ENCODE peak calls at places on chromosomes 7 and 10, in six cellular contexts. One of them, this sample, is unnamed.

GRCh38 chr7:91051966-91052365 is 212.3 kb upstream of the FZD1 start:
- DNase-seq in B cell: no peak
- DNase-seq in GM10248: no peak
- DNase-seq in Panc1: no peak
- DNase-seq in fibroblast of pulmonary artery: no peak
- DNase-seq in RWPE1: no peak
- DNase-seq in this sample: no peak

GRCh38 chr7:151252961-151253691 is 4.6 kb upstream of the SMARCD3 start:
- DNase-seq in Panc1: no peak
- DNase-seq in fibroblast of pulmonary artery: no peak
- DNase-seq in B cell: no peak
- DNase-seq in RWPE1: no peak
- DNase-seq in GM10248: no peak
- DNase-seq in this sample: no peak

GRCh38 chr7:149496642-149497391 is 792 bp downstream of the ZNF746 start:
- DNase-seq in fibroblast of pulmonary artery: peak; percentile 33
- DNase-seq in B cell: peak; percentile 46
- DNase-seq in GM10248: peak; percentile 57
- DNase-seq in RWPE1: peak; percentile 7
- DNase-seq in Panc1: no peak
- DNase-seq in this sample: peak; percentile 69

GRCh38 chr7:43756368-43757072 is 2.0 kb upstream of the BLVRA start:
- DNase-seq in RWPE1: no peak
- DNase-seq in Panc1: no peak
- DNase-seq in GM10248: no peak
- DNase-seq in fibroblast of pulmonary artery: peak; percentile 44
- DNase-seq in B cell: no peak
- DNase-seq in this sample: peak; percentile 47

GRCh38 chr10:13659887-13660544 is 73.3 kb downstream of the PRPF18 start:
- DNase-seq in GM10248: peak; percentile 82
- DNase-seq in fibroblast of pulmonary artery: peak; percentile 71
- DNase-seq in B cell: peak; percentile 76
- DNase-seq in Panc1: no peak
- DNase-seq in RWPE1: peak; percentile 68
- DNase-seq in this sample: peak; percentile 88

GRCh38 chr7:49644402-49645166 is 128.9 kb upstream of the VWC2 start:
- DNase-seq in Panc1: no peak
- DNase-seq in GM10248: no peak
- DNase-seq in B cell: no peak
- DNase-seq in RWPE1: no peak
- DNase-seq in fibroblast of pulmonary artery: no peak
- DNase-seq in this sample: no peak

GRCh38 chr7:112462236-112462635 is 12.0 kb downstream of the IFRD1 start:
- DNase-seq in B cell: no peak
- DNase-seq in RWPE1: peak; percentile 62
- DNase-seq in GM10248: no peak
- DNase-seq in fibroblast of pulmonary artery: peak; percentile 99
- DNase-seq in Panc1: no peak
- DNase-seq in this sample: no peak

GRCh38 chr10:82211331-82211730 is 336.3 kb downstream of the NRG3 start:
- DNase-seq in GM10248: no peak
- DNase-seq in fibroblast of pulmonary artery: peak; percentile 54
- DNase-seq in Panc1: no peak
- DNase-seq in RWPE1: no peak
- DNase-seq in B cell: no peak
- DNase-seq in this sample: no peak

GRCh38 chr10:60978287-60979115 is 34.5 kb upstream of the RHOBTB1 start:
- DNase-seq in Panc1: no peak
- DNase-seq in fibroblast of pulmonary artery: peak; percentile 23
- DNase-seq in B cell: no peak
- DNase-seq in RWPE1: peak; percentile 76
- DNase-seq in GM10248: no peak
- DNase-seq in this sample: no peak

GRCh38 chr10:104284783-104285182 is 15.8 kb downstream of the GSTO2 start:
- DNase-seq in fibroblast of pulmonary artery: no peak
- DNase-seq in B cell: no peak
- DNase-seq in Panc1: no peak
- DNase-seq in RWPE1: no peak
- DNase-seq in GM10248: no peak
- DNase-seq in this sample: no peak

GRCh38 chr7:10802526-10802925 is 171.1 kb upstream of the PHF14 start:
- DNase-seq in RWPE1: peak; percentile 56
- DNase-seq in GM10248: no peak
- DNase-seq in Panc1: no peak
- DNase-seq in fibroblast of pulmonary artery: peak; percentile 38
- DNase-seq in B cell: no peak
- DNase-seq in this sample: no peak

GRCh38 chr7:69791739-69792138 is 193.5 kb downstream of the AUTS2 start:
- DNase-seq in GM10248: no peak
- DNase-seq in Panc1: no peak
- DNase-seq in fibroblast of pulmonary artery: no peak
- DNase-seq in B cell: no peak
- DNase-seq in RWPE1: no peak
- DNase-seq in this sample: no peak

GRCh38 chr7:157465597-157466348 is 129.0 kb downstream of the DNAJB6 start:
- DNase-seq in GM10248: no peak
- DNase-seq in RWPE1: no peak
- DNase-seq in fibroblast of pulmonary artery: no peak
- DNase-seq in B cell: no peak
- DNase-seq in Panc1: no peak
- DNase-seq in this sample: no peak

GRCh38 chr10:51564896-51565505 is 134.4 kb downstream of the CSTF2T start:
- DNase-seq in RWPE1: no peak
- DNase-seq in fibroblast of pulmonary artery: no peak
- DNase-seq in Panc1: no peak
- DNase-seq in B cell: no peak
- DNase-seq in GM10248: no peak
- DNase-seq in this sample: no peak

GRCh38 chr10:49231421-49231820 is 43.2 kb upstream of the TMEM273 start:
- DNase-seq in B cell: no peak
- DNase-seq in RWPE1: no peak
- DNase-seq in fibroblast of pulmonary artery: no peak
- DNase-seq in Panc1: no peak
- DNase-seq in GM10248: no peak
- DNase-seq in this sample: no peak

GRCh38 chr7:40586197-40586596 is 451.4 kb downstream of the SUGCT start:
- DNase-seq in fibroblast of pulmonary artery: peak; percentile 75
- DNase-seq in GM10248: no peak
- DNase-seq in B cell: no peak
- DNase-seq in RWPE1: no peak
- DNase-seq in Panc1: no peak
- DNase-seq in this sample: no peak

GRCh38 chr7:133297093-133297492 is 44.2 kb downstream of the EXOC4 start:
- DNase-seq in RWPE1: no peak
- DNase-seq in fibroblast of pulmonary artery: no peak
- DNase-seq in B cell: no peak
- DNase-seq in Panc1: no peak
- DNase-seq in GM10248: no peak
- DNase-seq in this sample: no peak

GRCh38 chr7:76057813-76058145 is 9.9 kb downstream of the MDH2 start:
- DNase-seq in B cell: no peak
- DNase-seq in Panc1: no peak
- DNase-seq in RWPE1: no peak
- DNase-seq in fibroblast of pulmonary artery: no peak
- DNase-seq in GM10248: no peak
- DNase-seq in this sample: no peak

GRCh38 chr10:114121031-114121430 is 53.0 kb downstream of the CCDC186 start:
- DNase-seq in GM10248: no peak
- DNase-seq in Panc1: no peak
- DNase-seq in RWPE1: no peak
- DNase-seq in B cell: no peak
- DNase-seq in fibroblast of pulmonary artery: no peak
- DNase-seq in this sample: no peak
- TF ChIP-seq CTCF in GM10248: no peak
- TF ChIP-seq CTCF in Panc1: no peak
- TF ChIP-seq CTCF in RWPE1: no peak
- TF ChIP-seq CTCF in B cell: no peak
- TF ChIP-seq CTCF in fibroblast of pulmonary artery: no peak
- TF ChIP-seq CTCF in this sample: no peak

GRCh38 chr10:92640110-92640509 is 47.2 kb downstream of the KIF11 start:
- DNase-seq in fibroblast of pulmonary artery: peak; percentile 86
- DNase-seq in GM10248: no peak
- DNase-seq in RWPE1: no peak
- DNase-seq in Panc1: peak; percentile 50
- DNase-seq in B cell: no peak
- DNase-seq in this sample: no peak
- TF ChIP-seq CTCF in fibroblast of pulmonary artery: peak; percentile 12
- TF ChIP-seq CTCF in GM10248: no peak
- TF ChIP-seq CTCF in RWPE1: no peak
- TF ChIP-seq CTCF in Panc1: no peak
- TF ChIP-seq CTCF in B cell: no peak
- TF ChIP-seq CTCF in this sample: no peak

GRCh38 chr7:105643384-105643783 is 62.1 kb upstream of the EFCAB10 start:
- DNase-seq in GM10248: no peak
- DNase-seq in fibroblast of pulmonary artery: peak; percentile 12
- DNase-seq in B cell: no peak
- DNase-seq in Panc1: no peak
- DNase-seq in RWPE1: no peak
- DNase-seq in this sample: no peak
- TF ChIP-seq CTCF in GM10248: no peak
- TF ChIP-seq CTCF in fibroblast of pulmonary artery: peak; percentile 2
- TF ChIP-seq CTCF in B cell: no peak
- TF ChIP-seq CTCF in Panc1: no peak
- TF ChIP-seq CTCF in RWPE1: no peak
- TF ChIP-seq CTCF in this sample: no peak

GRCh38 chr7:28180031-28180363 is 598 bp downstream of the JAZF1 start:
- DNase-seq in fibroblast of pulmonary artery: no peak
- DNase-seq in Panc1: no peak
- DNase-seq in RWPE1: no peak
- DNase-seq in B cell: no peak
- DNase-seq in GM10248: no peak
- DNase-seq in this sample: no peak
- TF ChIP-seq CTCF in fibroblast of pulmonary artery: no peak
- TF ChIP-seq CTCF in Panc1: no peak
- TF ChIP-seq CTCF in RWPE1: no peak
- TF ChIP-seq CTCF in B cell: no peak
- TF ChIP-seq CTCF in GM10248: no peak
- TF ChIP-seq CTCF in this sample: no peak

GRCh38 chr7:1925973-1926907 is 256.2 kb downstream of the ELFN1 start:
- DNase-seq in fibroblast of pulmonary artery: no peak
- DNase-seq in RWPE1: no peak
- DNase-seq in Panc1: no peak
- DNase-seq in GM10248: no peak
- DNase-seq in B cell: no peak
- DNase-seq in this sample: no peak

GRCh38 chr7:1924185-1924817 is 254.2 kb downstream of the ELFN1 start:
- DNase-seq in GM10248: peak; percentile 53
- DNase-seq in Panc1: no peak
- DNase-seq in B cell: no peak
- DNase-seq in RWPE1: no peak
- DNase-seq in fibroblast of pulmonary artery: no peak
- DNase-seq in this sample: peak; percentile 71

GRCh38 chr7:1926908-1927306 is 256.8 kb downstream of the ELFN1 start:
- DNase-seq in B cell: no peak
- DNase-seq in RWPE1: no peak
- DNase-seq in fibroblast of pulmonary artery: no peak
- DNase-seq in GM10248: no peak
- DNase-seq in Panc1: no peak
- DNase-seq in this sample: no peak

GRCh38 chr7:1923409-1924053 is 253.5 kb downstream of the ELFN1 start:
- DNase-seq in GM10248: no peak
- DNase-seq in RWPE1: no peak
- DNase-seq in Panc1: no peak
- DNase-seq in fibroblast of pulmonary artery: no peak
- DNase-seq in B cell: no peak
- DNase-seq in this sample: no peak

GRCh38 chr7:1925349-1925748 is 255.3 kb downstream of the ELFN1 start:
- DNase-seq in B cell: no peak
- DNase-seq in fibroblast of pulmonary artery: no peak
- DNase-seq in GM10248: no peak
- DNase-seq in Panc1: no peak
- DNase-seq in RWPE1: no peak
- DNase-seq in this sample: no peak
- TF ChIP-seq CTCF in B cell: no peak
- TF ChIP-seq CTCF in fibroblast of pulmonary artery: peak; percentile 9
- TF ChIP-seq CTCF in GM10248: no peak
- TF ChIP-seq CTCF in Panc1: no peak
- TF ChIP-seq CTCF in RWPE1: no peak
- TF ChIP-seq CTCF in this sample: no peak

DNA sequence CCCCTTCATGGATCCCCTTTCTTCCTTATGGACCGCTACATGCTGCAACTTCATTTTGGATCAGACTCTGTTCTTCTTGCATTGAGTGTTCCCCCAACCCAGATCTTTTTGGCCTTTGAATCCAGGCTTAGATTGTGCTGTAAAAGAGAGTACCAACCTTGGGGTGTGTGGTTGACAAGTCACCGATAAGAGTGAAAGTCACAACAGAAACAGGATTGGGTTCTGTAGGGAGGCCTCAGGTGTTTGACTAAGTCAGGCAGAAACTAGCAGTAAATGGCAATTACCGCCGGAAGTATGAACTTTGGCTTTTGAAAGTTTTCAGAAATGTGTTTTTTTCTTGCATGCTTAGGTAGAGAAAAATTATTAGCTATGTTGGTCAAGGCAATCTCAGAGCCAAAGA is 89.3 kb downstream of the TMEM106B start:
- DNase-seq in Panc1: no peak
- DNase-seq in RWPE1: no peak
- DNase-seq in GM10248: no peak
- DNase-seq in fibroblast of pulmonary artery: no peak
- DNase-seq in B cell: no peak
- DNase-seq in this sample: no peak
- TF ChIP-seq CTCF in Panc1: no peak
- TF ChIP-seq CTCF in RWPE1: no peak
- TF ChIP-seq CTCF in GM10248: no peak
- TF ChIP-seq CTCF in fibroblast of pulmonary artery: no peak
- TF ChIP-seq CTCF in B cell: no peak
- TF ChIP-seq CTCF in this sample: no peak

GRCh38 chr10:88108115-88108610 is 244.7 kb downstream of the PTEN start:
- DNase-seq in Panc1: no peak
- DNase-seq in RWPE1: no peak
- DNase-seq in B cell: peak; percentile 85
- DNase-seq in GM10248: no peak
- DNase-seq in fibroblast of pulmonary artery: no peak
- DNase-seq in this sample: no peak
- TF ChIP-seq CTCF in Panc1: peak; percentile 29
- TF ChIP-seq CTCF in RWPE1: no peak
- TF ChIP-seq CTCF in B cell: no peak
- TF ChIP-seq CTCF in GM10248: no peak
- TF ChIP-seq CTCF in fibroblast of pulmonary artery: no peak
- TF ChIP-seq CTCF in this sample: peak; percentile 25

DNA sequence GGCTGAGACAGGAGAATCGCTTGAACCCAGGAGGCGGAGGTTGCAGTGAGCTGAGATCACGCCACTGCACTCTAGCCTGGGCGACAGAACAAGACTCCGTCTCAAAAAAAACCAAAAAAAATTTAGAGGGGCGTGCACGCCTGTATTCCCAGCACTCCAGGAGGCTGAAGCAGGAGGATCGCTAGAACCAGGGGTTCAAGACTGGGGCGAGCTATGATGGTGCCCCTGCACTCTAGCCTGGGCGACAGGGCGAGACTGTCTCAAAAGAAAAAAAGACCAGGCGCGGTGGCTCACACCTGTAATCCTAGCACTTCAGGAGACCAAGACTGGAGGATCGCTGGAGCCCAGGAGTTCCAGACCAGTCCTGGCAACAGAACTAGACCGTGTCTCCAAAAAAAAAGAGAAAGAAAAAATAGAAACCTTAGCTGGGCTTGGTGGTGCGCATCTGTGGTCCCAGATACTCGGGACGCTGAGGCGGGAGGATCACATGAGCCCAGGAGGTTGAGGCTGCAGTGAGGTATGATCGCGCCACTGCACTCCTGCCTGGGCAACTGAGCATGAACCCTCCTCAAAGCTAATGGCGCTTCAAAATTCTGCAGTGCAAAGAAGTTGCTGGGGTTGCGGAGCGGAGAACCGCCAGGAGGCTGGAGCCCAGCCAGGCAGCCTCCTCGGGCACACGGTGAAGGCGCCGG is 382 bp upstream of the MBLAC1 start:
- DNase-seq in B cell: no peak
- DNase-seq in fibroblast of pulmonary artery: no peak
- DNase-seq in GM10248: no peak
- DNase-seq in RWPE1: no peak
- DNase-seq in Panc1: no peak
- DNase-seq in this sample: no peak
- TF ChIP-seq CTCF in B cell: no peak
- TF ChIP-seq CTCF in fibroblast of pulmonary artery: no peak
- TF ChIP-seq CTCF in GM10248: no peak
- TF ChIP-seq CTCF in RWPE1: no peak
- TF ChIP-seq CTCF in Panc1: no peak
- TF ChIP-seq CTCF in this sample: no peak

This sample was measured in GM20000.